ENCODE peak calls at places on chromosomes 1 and 21, in five cellular contexts. One of them, this sample, is unnamed.

GRCh38 chr1:159916240-159917051 is 8.9 kb downstream of the TAGLN2 start:
- DNase-seq in CD8-positive, alpha-beta T cell: no peak
- DNase-seq in tibial nerve: no peak
- DNase-seq in stomach: peak; percentile 60
- DNase-seq in cardiac muscle cell: no peak
- DNase-seq in this sample: peak; percentile 40

GRCh38 chr1:24705260-24706073 is 39.8 kb upstream of the CLIC4 start:
- DNase-seq in CD8-positive, alpha-beta T cell: no peak
- DNase-seq in tibial nerve: peak; percentile 83
- DNase-seq in stomach: peak; percentile 85
- DNase-seq in cardiac muscle cell: peak; percentile 85
- DNase-seq in this sample: peak; percentile 88

GRCh38 chr1:27621067-27621920 is 13.7 kb downstream of the FGR start:
- DNase-seq in CD8-positive, alpha-beta T cell: no peak
- DNase-seq in tibial nerve: no peak
- DNase-seq in stomach: peak; percentile 62
- DNase-seq in cardiac muscle cell: no peak
- DNase-seq in this sample: no peak

GRCh38 chr1:3775498-3776230 is 3.1 kb downstream of the SMIM1 start:
- DNase-seq in CD8-positive, alpha-beta T cell: peak; percentile 55
- DNase-seq in tibial nerve: no peak
- DNase-seq in stomach: peak; percentile 55
- DNase-seq in cardiac muscle cell: peak; percentile 78
- DNase-seq in this sample: peak; percentile 79

GRCh38 chr1:174266476-174266875 is 107.2 kb downstream of the RABGAP1L start:
- DNase-seq in CD8-positive, alpha-beta T cell: no peak
- DNase-seq in tibial nerve: no peak
- DNase-seq in stomach: no peak
- DNase-seq in cardiac muscle cell: no peak
- DNase-seq in this sample: no peak

GRCh38 chr1:156281281-156282142 is 1.1 kb downstream of the SMG5 start:
- DNase-seq in CD8-positive, alpha-beta T cell: no peak
- DNase-seq in tibial nerve: no peak
- DNase-seq in stomach: no peak
- DNase-seq in cardiac muscle cell: peak; percentile 86
- DNase-seq in this sample: no peak

GRCh38 chr21:33026878-33027400 is 1.2 kb downstream of the OLIG2 start:
- DNase-seq in CD8-positive, alpha-beta T cell: no peak
- DNase-seq in tibial nerve: no peak
- DNase-seq in stomach: no peak
- DNase-seq in cardiac muscle cell: no peak
- DNase-seq in this sample: no peak

GRCh38 chr1:234915923-234916675 is 212.5 kb downstream of the TOMM20 start:
- DNase-seq in CD8-positive, alpha-beta T cell: no peak
- DNase-seq in tibial nerve: no peak
- DNase-seq in stomach: peak; percentile 34
- DNase-seq in cardiac muscle cell: peak; percentile 64
- DNase-seq in this sample: no peak

GRCh38 chr1:4425892-4426291 is 228.5 kb upstream of the AJAP1 start:
- DNase-seq in CD8-positive, alpha-beta T cell: no peak
- DNase-seq in tibial nerve: no peak
- DNase-seq in stomach: no peak
- DNase-seq in cardiac muscle cell: no peak
- DNase-seq in this sample: no peak

GRCh38 chr1:219316066-219316465 is 142.4 kb downstream of the LYPLAL1 start:
- DNase-seq in CD8-positive, alpha-beta T cell: no peak
- DNase-seq in tibial nerve: no peak
- DNase-seq in stomach: no peak
- DNase-seq in cardiac muscle cell: no peak
- DNase-seq in this sample: no peak

GRCh38 chr21:28436286-28436932 is 556.3 kb downstream of the LTN1 start:
- DNase-seq in CD8-positive, alpha-beta T cell: no peak
- DNase-seq in tibial nerve: no peak
- DNase-seq in stomach: no peak
- DNase-seq in cardiac muscle cell: no peak
- DNase-seq in this sample: no peak

GRCh38 chr1:156814571-156815260 is 1.9 kb downstream of the SH2D2A start:
- DNase-seq in CD8-positive, alpha-beta T cell: no peak
- DNase-seq in tibial nerve: no peak
- DNase-seq in stomach: no peak
- DNase-seq in cardiac muscle cell: no peak
- DNase-seq in this sample: no peak

GRCh38 chr1:106325600-106325999 is 730.9 kb upstream of the PRMT6 start:
- DNase-seq in CD8-positive, alpha-beta T cell: no peak
- DNase-seq in tibial nerve: no peak
- DNase-seq in stomach: no peak
- DNase-seq in cardiac muscle cell: no peak
- DNase-seq in this sample: no peak

GRCh38 chr21:46543306-46543705 is 61.6 kb downstream of the S100B start:
- DNase-seq in CD8-positive, alpha-beta T cell: peak; percentile 34
- DNase-seq in tibial nerve: no peak
- DNase-seq in stomach: peak; percentile 13
- DNase-seq in cardiac muscle cell: no peak
- DNase-seq in this sample: no peak

GRCh38 chr1:179807291-179807690 is 64.2 kb downstream of the FAM163A start:
- DNase-seq in CD8-positive, alpha-beta T cell: no peak
- DNase-seq in tibial nerve: no peak
- DNase-seq in stomach: no peak
- DNase-seq in cardiac muscle cell: no peak
- DNase-seq in this sample: no peak

GRCh38 chr1:174007846-174008245 is 14.3 kb downstream of the RC3H1 start:
- DNase-seq in CD8-positive, alpha-beta T cell: no peak
- DNase-seq in tibial nerve: no peak
- DNase-seq in stomach: no peak
- DNase-seq in cardiac muscle cell: no peak
- DNase-seq in this sample: no peak

GRCh38 chr1:165632152-165632469 is 1.1 kb downstream of the MGST3 start:
- DNase-seq in CD8-positive, alpha-beta T cell: no peak
- DNase-seq in tibial nerve: no peak
- DNase-seq in stomach: peak; percentile 37
- DNase-seq in cardiac muscle cell: peak; percentile 11
- DNase-seq in this sample: no peak

GRCh38 chr1:20616468-20617156 is 16.6 kb upstream of the PINK1 start:
- DNase-seq in CD8-positive, alpha-beta T cell: no peak
- DNase-seq in tibial nerve: no peak
- DNase-seq in stomach: no peak
- DNase-seq in cardiac muscle cell: no peak
- DNase-seq in this sample: no peak
- H3K27ac ChIP-seq in CD8-positive, alpha-beta T cell: no peak overlapping the region
- H3K27ac ChIP-seq in tibial nerve: no peak overlapping the region
- H3K27ac ChIP-seq in stomach: no peak overlapping the region
- H3K27ac ChIP-seq in cardiac muscle cell: no peak overlapping the region
- H3K27ac ChIP-seq in this sample: no peak overlapping the region

DNA sequence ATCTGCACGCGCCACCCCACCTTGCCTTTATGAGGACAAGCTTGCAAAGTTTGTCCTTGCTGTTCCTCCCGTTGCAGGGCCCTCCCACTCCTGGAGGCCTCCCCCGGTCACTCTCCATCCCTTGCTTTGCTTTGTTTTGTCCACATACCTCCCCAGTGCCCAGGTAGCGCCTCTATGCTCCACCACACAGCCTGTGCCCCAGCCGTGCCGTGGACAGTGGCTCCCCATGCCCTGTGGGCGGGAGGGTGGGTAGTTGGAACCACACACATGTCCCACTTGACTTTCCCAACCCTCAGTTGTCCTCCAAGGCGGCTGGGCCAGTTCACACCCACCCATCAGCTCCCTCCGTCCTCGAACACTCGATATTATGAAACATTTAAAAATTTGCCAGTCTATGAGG is 24.6 kb downstream of the SLX9 start:
- DNase-seq in CD8-positive, alpha-beta T cell: no peak
- DNase-seq in tibial nerve: no peak
- DNase-seq in stomach: no peak
- DNase-seq in cardiac muscle cell: no peak
- DNase-seq in this sample: no peak
- H3K4me1 ChIP-seq in CD8-positive, alpha-beta T cell: peaks cover 47% of the 10 kb centered on the region
- H3K4me1 ChIP-seq in tibial nerve: peaks cover 44% of the 10 kb centered on the region
- H3K4me1 ChIP-seq in stomach: peaks cover 78% of the 10 kb centered on the region
- H3K4me1 ChIP-seq in cardiac muscle cell: peaks cover 14% of the 10 kb centered on the region
- H3K4me1 ChIP-seq in this sample: peaks cover 65% of the 10 kb centered on the region

DNA sequence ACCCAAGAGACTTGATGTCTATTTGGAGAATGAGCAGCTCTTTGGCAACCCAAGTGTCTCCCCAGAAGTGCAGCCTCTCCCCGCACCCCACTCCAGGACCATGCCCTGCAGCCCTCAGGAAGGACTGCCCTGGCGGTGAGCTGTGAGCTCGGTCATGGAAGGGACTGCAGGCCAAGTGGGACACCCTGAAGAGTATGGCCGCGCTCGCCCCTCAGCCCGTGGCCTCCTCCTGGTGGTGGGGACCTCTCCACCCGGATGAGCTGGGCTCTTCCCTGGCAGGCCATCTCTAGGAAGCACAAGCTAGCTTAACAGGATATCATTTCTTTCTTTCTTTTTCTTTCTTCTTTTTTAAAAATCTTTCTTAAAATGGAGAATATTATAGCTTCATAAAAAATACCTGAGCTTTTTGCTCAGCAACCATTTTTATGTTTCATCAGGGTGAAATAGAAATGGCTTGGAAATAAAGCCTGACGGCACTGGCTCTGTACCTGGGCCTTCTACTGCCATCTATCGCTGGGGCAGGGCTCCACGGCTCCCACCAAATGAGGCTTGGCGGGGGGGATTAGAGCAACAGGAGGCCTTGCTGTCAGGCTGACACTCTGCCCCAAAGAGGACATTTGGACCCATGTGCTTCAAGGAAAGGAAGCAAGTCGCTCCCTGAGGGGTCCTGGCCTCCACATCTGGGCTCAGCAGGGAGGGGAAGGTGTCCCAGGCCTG is 296.2 kb upstream of the VAMP3 start:
- DNase-seq in CD8-positive, alpha-beta T cell: no peak
- DNase-seq in tibial nerve: no peak
- DNase-seq in stomach: no peak
- DNase-seq in cardiac muscle cell: no peak
- DNase-seq in this sample: no peak
- TF ChIP-seq CTCF in CD8-positive, alpha-beta T cell: no peak
- TF ChIP-seq CTCF in tibial nerve: no peak
- TF ChIP-seq CTCF in stomach: no peak
- TF ChIP-seq CTCF in cardiac muscle cell: no peak
- TF ChIP-seq CTCF in this sample: no peak

GRCh38 chr1:169118227-169118626 is 11.7 kb downstream of the ATP1B1 start:
- DNase-seq in CD8-positive, alpha-beta T cell: no peak
- DNase-seq in tibial nerve: no peak
- DNase-seq in stomach: no peak
- DNase-seq in cardiac muscle cell: no peak
- DNase-seq in this sample: no peak
- H3K27ac ChIP-seq in CD8-positive, alpha-beta T cell: no peak overlapping the region
- H3K27ac ChIP-seq in tibial nerve: no peak overlapping the region
- H3K27ac ChIP-seq in stomach: no peak overlapping the region
- H3K27ac ChIP-seq in cardiac muscle cell: peak overlapping the region; percentile 69
- H3K27ac ChIP-seq in this sample: no peak overlapping the region

GRCh38 chr1:201310986-201311355 is 27.7 kb downstream of the PKP1 start:
- DNase-seq in CD8-positive, alpha-beta T cell: no peak
- DNase-seq in tibial nerve: peak; percentile 9
- DNase-seq in stomach: no peak
- DNase-seq in cardiac muscle cell: no peak
- DNase-seq in this sample: no peak

GRCh38 chr1:201311356-201312011 is 28.2 kb downstream of the PKP1 start:
- DNase-seq in CD8-positive, alpha-beta T cell: no peak
- DNase-seq in tibial nerve: no peak
- DNase-seq in stomach: no peak
- DNase-seq in cardiac muscle cell: no peak
- DNase-seq in this sample: no peak

GRCh38 chr1:201312298-201312697 is 29.0 kb downstream of the PKP1 start:
- DNase-seq in CD8-positive, alpha-beta T cell: no peak
- DNase-seq in tibial nerve: no peak
- DNase-seq in stomach: no peak
- DNase-seq in cardiac muscle cell: no peak
- DNase-seq in this sample: no peak

GRCh38 chr1:201309420-201309819 is 26.1 kb downstream of the PKP1 start:
- DNase-seq in CD8-positive, alpha-beta T cell: no peak
- DNase-seq in tibial nerve: peak; percentile 51
- DNase-seq in stomach: peak; percentile 55
- DNase-seq in cardiac muscle cell: peak; percentile 67
- DNase-seq in this sample: peak; percentile 80

GRCh38 chr1:201310251-201310985 is 27.1 kb downstream of the PKP1 start:
- DNase-seq in CD8-positive, alpha-beta T cell: no peak
- DNase-seq in tibial nerve: no peak
- DNase-seq in stomach: no peak
- DNase-seq in cardiac muscle cell: no peak
- DNase-seq in this sample: no peak
- H3K4me1 ChIP-seq in CD8-positive, alpha-beta T cell: no peaks in the 10 kb centered on the region
- H3K4me1 ChIP-seq in tibial nerve: no peaks in the 10 kb centered on the region
- H3K4me1 ChIP-seq in stomach: peaks cover 11% of the 10 kb centered on the region
- H3K4me1 ChIP-seq in cardiac muscle cell: peaks cover 5% of the 10 kb centered on the region
- H3K4me1 ChIP-seq in this sample: peaks cover 38% of the 10 kb centered on the region

DNA sequence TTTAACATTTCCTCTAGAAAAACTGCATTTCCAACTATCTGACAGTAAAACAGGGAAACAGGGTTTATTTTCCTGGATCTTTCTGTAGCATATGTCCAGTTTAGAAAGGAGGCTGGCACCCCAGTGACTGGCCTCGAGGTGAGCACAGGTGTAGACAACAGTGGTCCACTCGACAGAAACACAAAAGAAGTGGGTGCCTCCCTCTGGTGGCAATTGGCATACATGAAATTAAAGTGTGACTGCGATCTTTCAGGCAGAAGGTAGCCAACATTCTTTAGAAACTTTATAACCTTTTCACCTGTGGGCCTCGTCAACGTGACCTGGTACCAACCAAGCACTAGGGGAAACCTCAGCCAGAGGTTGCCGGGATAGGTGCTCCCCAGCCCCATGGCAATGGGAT is 44.0 kb downstream of the PCP4 start:
- DNase-seq in CD8-positive, alpha-beta T cell: no peak
- DNase-seq in tibial nerve: no peak
- DNase-seq in stomach: no peak
- DNase-seq in cardiac muscle cell: no peak
- DNase-seq in this sample: no peak
- TF ChIP-seq CTCF in CD8-positive, alpha-beta T cell: no peak
- TF ChIP-seq CTCF in tibial nerve: no peak
- TF ChIP-seq CTCF in stomach: no peak
- TF ChIP-seq CTCF in cardiac muscle cell: no peak
- TF ChIP-seq CTCF in this sample: no peak